ENCODE peak calls at places on chromosomes 2 and 18, in five cellular contexts. E is neural progenitor cell; R is CD4-positive, CD25-positive, alpha-beta regulatory T cell; W is tibial artery; G is mammary epithelial cell. Z is an unnamed sample.

GRCh38 chr2:227870710-227871374 is 589 bp upstream of the DAW1 start:
- DNase-seq in G (no peak), R (no peak), E (no peak), W (no peak), Z (no peak)

GRCh38 chr18:43661570-43661969 is 384.3 kb upstream of the SYT4 start:
- DNase-seq in E (peak; percentile 53), G (peak; percentile 79), R (no peak), W (no peak), Z (no peak)

GRCh38 chr18:71326826-71327225 is 1038.0 kb downstream of the SOCS6 start:
- DNase-seq in E (no peak), W (no peak), R (no peak), G (no peak), Z (no peak)

GRCh38 chr2:59277656-59278055 is 1036.5 kb upstream of the FANCL start:
- DNase-seq in G (no peak), E (no peak), R (no peak), W (no peak), Z (no peak)

GRCh38 chr2:169363570-169364150 is 1.3 kb upstream of the LRP2 start:
- DNase-seq in W (no peak), E (peak; percentile 76), R (peak; percentile 32), G (peak; percentile 1), Z (no peak)

GRCh38 chr2:159961005-159961404 is 101.4 kb downstream of the PLA2R1 start:
- DNase-seq in E (no peak), R (no peak), G (peak; percentile 40), W (no peak), Z (no peak)

GRCh38 chr18:3305354-3305762 is 43.4 kb downstream of the MYL12B start:
- DNase-seq in R (peak; percentile 41), G (peak; percentile 98), W (no peak), E (no peak), Z (no peak)

GRCh38 chr2:108363900-108364225 is 13.9 kb upstream of the SULT1C4 start:
- DNase-seq in R (no peak), G (no peak), E (no peak), W (no peak), Z (no peak)

GRCh38 chr2:213187833-213188532 is 36.6 kb upstream of the IKZF2 start:
- DNase-seq in G (peak; percentile 44), W (no peak), E (peak; percentile 83), R (no peak), Z (no peak)

GRCh38 chr2:181778621-181779195 is 98.4 kb upstream of the NEUROD1 start:
- DNase-seq in E (peak; percentile 31), R (no peak), G (no peak), W (no peak), Z (no peak)

GRCh38 chr2:79393806-79394484 is 118.9 kb upstream of the CTNNA2 start:
- DNase-seq in R (no peak), G (no peak), E (peak; percentile 96), W (no peak), Z (peak; percentile 56)

GRCh38 chr2:145411493-145411892 is 891.6 kb upstream of the ZEB2 start:
- DNase-seq in G (no peak), R (no peak), W (no peak), E (no peak), Z (no peak)

GRCh38 chr18:22170421-22171262 is 1.3 kb downstream of the GATA6 start:
- DNase-seq in W (peak; percentile 42), E (peak; percentile 61), R (no peak), G (peak; percentile 70), Z (no peak)

GRCh38 chr2:178177066-178177679 is 17.1 kb upstream of the OSBPL6 start:
- DNase-seq in E (no peak), G (peak; percentile 42), W (no peak), R (no peak), Z (no peak)

GRCh38 chr2:212979799-212980198 is 171.6 kb downstream of the IKZF2 start:
- DNase-seq in W (no peak), E (no peak), R (no peak), G (no peak), Z (no peak)

GRCh38 chr2:200104015-200104414 is 148.6 kb downstream of the MAIP1 start:
- DNase-seq in E (no peak), W (no peak), G (peak; percentile 33), R (no peak), Z (no peak)

GRCh38 chr2:130328710-130329109 is 14.0 kb upstream of the IMP4 start:
- DNase-seq in W (no peak), E (no peak), R (no peak), G (peak; percentile 96), Z (no peak)

GRCh38 chr2:228048838-228049490 is 132.5 kb downstream of the SPHKAP start:
- DNase-seq in G (peak; percentile 59), R (no peak), E (peak; percentile 75), W (no peak), Z (no peak)

GRCh38 chr2:143607446-143608110 is 478.4 kb downstream of the ARHGAP15 start:
- DNase-seq in R (no peak), G (no peak), W (no peak), E (peak; percentile 39), Z (no peak)

GRCh38 chr2:113012436-113013335 is 7.4 kb downstream of the IL36A start:
- DNase-seq in G (peak; percentile 76), E (no peak), R (no peak), W (no peak), Z (no peak)

GRCh38 chr18:79511671-79512301 is 116.1 kb downstream of the NFATC1 start:
- DNase-seq in G (no peak), E (peak; percentile 31), R (no peak), W (peak; percentile 12), Z (peak; percentile 50)

GRCh38 chr2:121036226-121036692 is 248.7 kb downstream of the TFCP2L1 start:
- DNase-seq in E (no peak), R (no peak), W (no peak), G (no peak), Z (no peak)

GRCh38 chr2:60717691-60718090 is 38.4 kb upstream of the PAPOLG start:
- DNase-seq in W (peak; percentile 42), R (no peak), E (no peak), G (peak; percentile 91), Z (no peak)

GRCh38 chr2:42787788-42788477 is 4.5 kb downstream of the HAAO start:
- DNase-seq in R (no peak), E (no peak), G (no peak), W (no peak), Z (no peak)

GRCh38 chr2:110114801-110115200 is 821 bp downstream of the MALL start:
- DNase-seq in W (no peak), E (no peak), G (no peak), R (no peak), Z (no peak)

GRCh38 chr2:172823451-172823850 is 87.8 kb downstream of the RAPGEF4 start:
- DNase-seq in R (no peak), W (no peak), G (no peak), E (no peak), Z (no peak)

GRCh38 chr2:38156262-38156835 is 80.4 kb upstream of the CYP1B1 start:
- DNase-seq in G (no peak), W (no peak), E (no peak), R (no peak), Z (no peak)

GRCh38 chr2:85527787-85528186 is 11.2 kb upstream of the MAT2A start:
- DNase-seq in W (no peak), R (no peak), G (no peak), E (no peak), Z (no peak)

GRCh38 chr2:178241852-178242551 is 47.7 kb downstream of the OSBPL6 start:
- DNase-seq in G (peak; percentile 82), E (no peak), W (peak; percentile 73), R (no peak), Z (peak; percentile 74)

GRCh38 chr2:13821255-13821880 is 811.1 kb upstream of the LRATD1 start:
- DNase-seq in W (no peak), E (no peak), G (peak; percentile 68), R (no peak), Z (no peak)

GRCh38 chr2:233953106-233953801 is 36.1 kb downstream of the TRPM8 start:
- DNase-seq in G (no peak), W (no peak), E (no peak), R (no peak), Z (no peak)

GRCh38 chr2:101431486-101431885 is 43.4 kb downstream of the RFX8 start:
- DNase-seq in R (no peak), W (no peak), E (no peak), G (no peak), Z (no peak)

GRCh38 chr2:217877866-217878265 is 124.9 kb downstream of the TNS1 start:
- DNase-seq in R (no peak), E (no peak), G (no peak), W (no peak), Z (no peak)

GRCh38 chr2:223735035-223735640 is 102.2 kb downstream of the AP1S3 start:
- DNase-seq in R (no peak), G (no peak), W (no peak), E (no peak), Z (no peak)

GRCh38 chr18:50938912-50939311 is 28.9 kb upstream of the ELAC1 start:
- DNase-seq in G (no peak), W (no peak), R (no peak), E (no peak), Z (no peak)

GRCh38 chr2:147531299-147531698 is 313.5 kb upstream of the ACVR2A start:
- DNase-seq in G (no peak), E (no peak), R (no peak), W (no peak), Z (no peak)

DNA sequence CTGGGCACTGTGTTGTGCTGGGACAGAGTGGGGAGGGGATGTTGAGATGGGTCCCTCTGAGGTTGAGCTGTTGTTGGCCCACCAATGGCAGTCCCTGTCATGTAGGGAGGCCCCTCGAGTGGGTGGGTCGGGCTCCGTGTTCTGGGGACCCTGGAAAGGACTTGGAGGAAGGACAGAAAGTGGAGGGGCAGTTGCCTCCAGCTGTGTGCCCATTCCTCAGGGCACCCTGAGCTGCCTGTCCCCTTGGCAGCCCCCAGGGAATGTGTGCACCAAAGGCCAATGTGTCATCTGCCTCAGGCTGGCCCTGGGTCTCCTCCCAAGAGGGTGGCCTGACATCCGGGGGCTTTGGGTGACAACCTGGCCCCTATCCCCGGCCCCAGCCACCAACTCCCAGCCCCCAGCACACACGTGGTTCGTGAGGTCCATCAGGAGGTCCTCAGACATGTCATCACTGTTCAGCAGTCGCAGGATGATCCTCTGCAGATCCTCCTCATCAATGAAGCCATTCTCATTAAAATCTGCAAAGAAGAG is 57.7 kb downstream of the CIB4 start:
- DNase-seq in R (no peak), G (no peak), E (no peak), W (no peak), Z (no peak)
- H3K27me3 ChIP-seq in R (no peaks in the 10 kb centered on the region), G (no peaks in the 10 kb centered on the region), E (peaks cover 19% of the 10 kb centered on the region), W (peaks cover 39% of the 10 kb centered on the region), Z (no peaks in the 10 kb centered on the region)

DNA sequence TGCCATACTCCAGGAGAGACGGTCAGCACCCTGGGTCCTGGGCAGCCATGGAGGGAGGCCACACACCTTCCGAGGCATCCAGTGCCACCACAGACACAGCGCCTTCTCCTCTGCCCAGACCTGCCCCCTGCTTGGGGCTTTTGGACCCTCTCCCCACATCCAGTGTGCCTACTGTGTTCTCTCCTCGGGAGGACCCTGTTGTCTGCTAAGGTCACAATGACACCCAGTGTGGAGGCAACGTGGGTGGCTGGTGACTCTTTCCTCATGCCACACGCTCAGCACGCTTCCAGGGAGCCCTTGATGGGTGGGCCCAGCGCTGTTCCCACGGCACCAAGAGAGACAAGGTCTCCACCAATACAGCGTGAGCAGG is 251.9 kb downstream of the EIPR1 start:
- DNase-seq in G (no peak), W (no peak), R (no peak), E (no peak), Z (no peak)
- H3K27ac ChIP-seq in G (no peak overlapping the region), W (no peak overlapping the region), R (no peak overlapping the region), E (no peak overlapping the region), Z (no peak overlapping the region)

GRCh38 chr2:9710311-9710710 is 79.5 kb upstream of the YWHAQ start:
- DNase-seq in R (no peak), G (peak; percentile 84), E (no peak), W (no peak), Z (no peak)
- H3K4me1 ChIP-seq in R (peaks cover 32% of the 10 kb centered on the region), G (peaks cover 6% of the 10 kb centered on the region), E (no peaks in the 10 kb centered on the region), W (no peaks in the 10 kb centered on the region), Z (no peaks in the 10 kb centered on the region)

GRCh38 chr2:74534411-74534810 is 4.7 kb downstream of the HTRA2 start:
- DNase-seq in W (no peak), E (no peak), R (no peak), G (no peak), Z (no peak)
- H3K27me3 ChIP-seq in W (no peaks in the 10 kb centered on the region), E (no peaks in the 10 kb centered on the region), R (peaks cover 14% of the 10 kb centered on the region), G (no peaks in the 10 kb centered on the region), Z (no peaks in the 10 kb centered on the region)

Z was measured in right atrium auricular region.